ENCODE peak calls at places on chromosomes 13 and 19, in five cellular contexts. Q is IMR-90, X is K562, J is A549, Z is GM12878. I is an unnamed sample.

GRCh38 chr13:39998166-39998565 is 342.7 kb downstream of the COG6 start:
- DNase-seq in Q (no peak), X (no peak), J (no peak), Z (no peak), I (no peak)

GRCh38 chr13:97307544-97307881 is 85.4 kb downstream of the MBNL2 start:
- DNase-seq in Q (no peak), X (no peak), J (no peak), Z (no peak), I (no peak)

GRCh38 chr19:15195381-15195964 is 5.3 kb downstream of the NOTCH3 start:
- DNase-seq in Q (peak), X (peak), J (no peak), Z (no peak), I (peak)

GRCh38 chr19:20235156-20235555 is 68.1 kb downstream of the ZNF486 start:
- DNase-seq in Q (no peak), X (no peak), J (no peak), Z (no peak), I (no peak)

GRCh38 chr13:39886336-39886735 is 230.9 kb downstream of the COG6 start:
- DNase-seq in Q (no peak), X (no peak), J (no peak), Z (no peak), I (no peak)

GRCh38 chr13:49995535-49996165 is 1.2 kb upstream of the TRIM13 start:
- DNase-seq in Q (no peak), X (no peak), J (no peak), Z (peak), I (peak)

GRCh38 chr13:107458269-107458668 is 757.1 kb downstream of the LIG4 start:
- DNase-seq in Q (no peak), X (no peak), J (no peak), Z (no peak), I (no peak)

GRCh38 chr13:24680258-24680920 is at the start of gene ATP12A:
- DNase-seq in Q (no peak), X (no peak), J (no peak), Z (no peak), I (peak)

GRCh38 chr19:29811125-29812079 is at the start of gene CCNE1:
- DNase-seq in Q (peak), X (peak), J (peak), Z (no peak), I (peak)

GRCh38 chr13:113022391-113023216 is 53.6 kb downstream of the MCF2L start:
- DNase-seq in Q (no peak), X (no peak), J (no peak), Z (no peak), I (no peak)

GRCh38 chr19:36686365-36687213 is 823 bp upstream of the ZNF567 start:
- DNase-seq in Q (peak), X (no peak), J (no peak), Z (no peak), I (no peak)

GRCh38 chr13:112957295-112957677 is 11.7 kb upstream of the MCF2L start:
- DNase-seq in Q (no peak), X (no peak), J (no peak), Z (no peak), I (no peak)

GRCh38 chr19:5703819-5704818 is 14.0 kb downstream of the RPL36 start:
- DNase-seq in Q (no peak), X (no peak), J (no peak), Z (no peak), I (no peak)

GRCh38 chr19:44643605-44644390 is at the start of gene PVR:
- DNase-seq in Q (peak), X (peak), J (peak), Z (no peak), I (peak)

GRCh38 chr19:7427944-7428343 is 60.9 kb downstream of the PEX11G start:
- DNase-seq in Q (peak), X (no peak), J (no peak), Z (no peak), I (no peak)

GRCh38 chr19:16285769-16286564 is 38.7 kb upstream of the KLF2 start:
- DNase-seq in Q (no peak), X (no peak), J (no peak), Z (no peak), I (no peak)

GRCh38 chr13:32530841-32531253 is 7.7 kb downstream of the N4BP2L2 start:
- DNase-seq in Q (peak), X (no peak), J (no peak), Z (peak), I (no peak)

GRCh38 chr19:7862413-7862951 is 11.7 kb downstream of the PRR36 start:
- DNase-seq in Q (peak), X (peak), J (peak), Z (no peak), I (peak)

GRCh38 chr13:30802501-30802900 is 67.2 kb downstream of the ALOX5AP start:
- DNase-seq in Q (no peak), X (no peak), J (no peak), Z (no peak), I (no peak)

DNA sequence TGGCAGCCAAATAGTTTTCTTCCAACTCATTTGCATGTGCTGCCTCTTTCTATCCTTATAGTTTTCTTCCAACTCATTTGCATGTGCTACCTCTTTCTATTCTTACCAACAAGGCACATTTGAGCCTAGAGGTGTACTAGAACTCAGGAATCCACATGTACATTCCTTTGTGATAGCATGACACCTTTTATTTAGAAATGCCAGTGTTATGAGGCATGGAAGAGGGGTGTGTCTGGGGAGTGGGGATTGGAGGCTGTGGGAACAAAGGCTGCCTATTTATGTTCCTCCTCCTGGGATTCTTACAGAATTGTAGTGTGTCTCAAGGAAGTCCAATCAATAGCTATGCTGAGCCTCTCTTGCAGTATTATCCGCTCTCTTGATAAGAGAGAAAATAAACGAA is 966.7 kb downstream of the PCDH17 start:
- DNase-seq in Q (no peak), X (no peak), J (no peak), Z (no peak), I (no peak)
- TF ChIP-seq RCOR1 in Q (no peak), X (no peak), J (no peak), Z (no peak), I (no peak)

DNA sequence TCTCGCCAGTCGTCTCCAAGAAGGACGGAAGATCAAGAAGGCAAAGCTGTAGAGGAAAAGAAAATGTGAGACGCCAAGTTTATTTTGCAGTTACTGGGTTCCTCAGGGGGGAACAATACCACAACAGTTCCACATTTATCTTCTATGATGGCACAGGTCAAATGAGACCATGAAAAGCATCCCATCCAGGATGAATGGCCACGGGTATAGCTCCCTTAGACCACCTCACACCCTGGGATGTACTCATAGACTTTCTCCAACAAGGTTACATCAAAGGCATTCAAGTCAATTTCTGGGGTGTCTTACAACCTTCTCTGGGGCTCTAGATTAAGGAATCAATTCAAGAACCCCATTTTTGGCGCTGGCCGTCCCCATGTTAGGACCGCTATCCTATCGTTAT is 4.5 kb downstream of the PEG3 start:
- DNase-seq in Q (no peak), X (no peak), J (no peak), Z (no peak), I (no peak)
- H3K4me2 ChIP-seq in Q (no peak), X (no peak), J (no peak), Z (no peak), I (no peak)

DNA sequence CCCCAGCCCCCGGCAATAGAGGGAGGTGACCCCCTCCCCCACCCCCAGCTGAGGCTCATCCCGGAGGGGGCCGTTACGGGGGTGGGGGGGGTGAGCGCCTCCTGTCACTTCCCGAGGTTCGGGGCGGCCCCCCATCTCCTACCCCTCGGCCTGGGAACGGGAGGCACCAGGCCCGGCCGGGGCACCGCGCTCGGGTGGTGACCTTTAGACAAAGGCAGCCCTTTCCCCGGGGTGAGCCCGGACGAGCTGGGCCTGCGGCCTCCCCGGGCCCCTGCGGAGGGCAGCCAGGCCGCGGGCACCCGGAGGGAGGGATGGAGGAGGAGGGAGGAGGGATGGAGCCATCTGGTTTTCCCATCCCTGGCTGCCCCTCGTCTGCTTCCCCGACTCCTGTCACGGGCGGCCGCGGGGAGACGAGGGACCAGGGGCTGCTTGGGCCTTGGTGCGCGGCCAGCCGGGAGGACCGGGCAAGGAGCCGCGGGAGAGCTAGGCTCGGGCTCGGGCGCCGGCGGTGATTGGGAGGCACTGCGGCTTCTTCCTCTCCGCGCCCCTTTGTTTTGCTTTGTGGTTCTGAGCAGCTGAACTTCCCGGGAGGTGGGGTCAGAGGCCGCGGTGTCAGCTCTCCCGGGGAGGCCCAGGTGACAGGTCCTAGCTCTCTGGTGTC is 1.1 kb downstream of the BICRA start:
- DNase-seq in Q (peak), X (peak), J (peak), Z (no peak), I (peak)
- TF ChIP-seq RCOR1 in Q (no peak), X (no peak), J (no peak), Z (no peak), I (no peak)

DNA sequence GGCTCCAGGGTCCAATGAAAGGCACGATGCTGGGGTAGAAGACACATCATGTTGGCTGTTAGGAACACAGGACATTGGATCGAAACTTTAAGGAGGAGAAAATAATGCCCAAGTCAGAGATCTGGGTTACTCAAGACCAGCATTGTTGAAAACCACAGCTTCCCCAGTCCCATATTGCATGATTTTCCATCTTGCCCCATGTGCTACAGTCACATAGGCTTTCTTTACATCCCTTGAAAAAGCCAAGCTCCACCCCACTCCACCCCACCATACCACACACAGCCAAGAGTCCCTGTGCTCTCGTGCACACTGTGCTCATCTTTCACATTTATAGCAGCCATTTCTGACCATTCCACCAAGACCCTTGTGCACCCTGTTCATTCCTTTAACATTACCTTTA is 636.2 kb downstream of the DIAPH3 start:
- DNase-seq in Q (no peak), X (no peak), J (no peak), Z (no peak), I (no peak)
- H3K4me2 ChIP-seq in Q (no peak), X (no peak), J (no peak), Z (no peak), I (no peak)

DNA sequence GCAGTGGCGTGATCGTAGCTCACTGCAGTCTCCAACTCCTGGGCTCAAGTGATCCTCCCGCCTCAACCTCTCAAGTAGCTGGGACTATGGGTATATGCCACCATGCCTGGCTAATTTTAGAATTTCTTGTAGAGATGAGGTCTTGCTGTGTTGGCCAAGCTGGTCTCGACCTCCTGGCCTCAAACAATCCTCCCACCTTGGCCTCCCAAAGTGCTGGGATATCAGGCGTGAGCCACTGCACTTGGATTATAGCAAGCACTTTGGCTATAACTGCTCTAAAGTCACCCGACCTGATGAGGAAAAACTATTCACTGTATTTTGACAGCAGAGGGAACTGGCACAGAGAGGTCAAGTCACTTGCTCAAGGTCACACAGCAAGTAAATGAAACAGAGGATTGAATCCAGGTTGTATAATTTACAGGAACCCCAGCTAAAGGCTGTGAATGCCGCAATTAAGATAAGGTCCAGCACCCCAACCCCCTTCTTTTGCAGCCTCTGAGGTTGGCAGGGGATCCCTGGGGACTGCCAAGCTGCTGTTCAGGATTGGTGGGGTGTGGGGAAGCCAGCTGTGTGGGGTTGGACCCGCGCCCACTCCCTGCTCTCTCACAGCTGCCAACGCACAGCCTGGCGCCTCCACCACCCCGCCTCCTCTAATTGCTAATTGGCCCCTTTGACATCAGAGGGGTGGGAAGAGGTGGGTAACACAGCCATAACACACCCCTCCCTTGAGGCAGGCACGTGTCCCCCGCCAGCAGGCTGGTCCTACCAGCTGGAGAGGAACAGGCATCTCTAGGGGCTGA is 6.0 kb downstream of the TMIGD2 start:
- DNase-seq in Q (no peak), X (no peak), J (no peak), Z (no peak), I (peak)
- TF ChIP-seq RCOR1 in Q (no peak), X (peak), J (no peak), Z (no peak), I (no peak)

DNA sequence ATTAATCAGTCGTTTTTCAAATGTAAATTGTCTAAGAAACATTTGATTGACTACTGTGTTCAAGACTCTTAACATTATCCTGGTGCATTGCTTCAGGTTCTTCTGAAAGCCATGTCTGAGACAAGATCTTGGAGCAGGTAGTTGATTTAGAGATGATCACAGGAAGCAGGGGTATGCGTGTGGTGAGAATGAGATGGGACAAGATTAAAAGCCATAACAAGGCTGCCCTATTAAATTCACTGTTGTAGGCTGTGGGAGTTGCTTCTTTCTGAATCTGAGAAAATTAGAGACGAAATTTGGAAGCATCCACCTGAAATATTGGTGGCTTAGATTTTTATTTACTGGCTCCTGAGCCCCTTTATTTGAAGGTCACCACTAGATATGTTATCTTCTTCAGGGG is 687.4 kb upstream of the SLITRK6 start:
- DNase-seq in Q (no peak), X (no peak), J (no peak), Z (no peak), I (no peak)
- H3K4me2 ChIP-seq in Q (no peak), X (no peak), J (no peak), Z (no peak), I (no peak)

DNA sequence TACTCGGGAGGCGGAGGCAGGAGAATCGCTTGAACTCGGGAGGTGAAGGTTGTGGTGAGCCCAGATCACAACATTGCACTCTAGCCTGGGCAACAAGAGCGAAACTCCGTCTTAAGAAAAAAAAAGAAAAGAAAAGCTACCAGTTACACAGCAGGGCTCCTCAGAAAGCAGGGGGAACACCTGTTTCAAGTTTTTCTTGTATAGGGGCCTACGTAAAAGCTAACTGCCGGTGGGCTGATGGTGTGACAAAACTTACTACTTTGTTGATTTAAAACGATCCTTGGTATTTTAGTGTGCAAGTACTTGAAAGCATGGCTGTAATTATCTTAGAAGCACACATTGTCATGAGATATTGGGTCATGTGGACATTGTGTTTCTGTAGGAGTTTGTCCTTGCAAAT is 15.7 kb upstream of the ERVV-1 start:
- DNase-seq in Q (no peak), X (no peak), J (no peak), Z (no peak), I (no peak)
- TF ChIP-seq RCOR1 in Q (no peak), X (no peak), J (no peak), Z (no peak), I (no peak)

GRCh38 chr13:44188257-44188656 is 185.4 kb upstream of the SERP2 start:
- DNase-seq in Q (peak), X (no peak), J (peak), Z (no peak), I (no peak)
- H3K4me2 ChIP-seq in Q (no peak), X (no peak), J (peak), Z (no peak), I (no peak)

I was measured in SK-N-SH.